ENCODE peak calls at places on chromosome 6, in nine cellular contexts. O is Right ventricle myocardium superior; M is NCI-H1694 treated with DMSO at 0.1 percent for 48 hours; R is frontal cortex; S is T-helper 2 cell; A is H54; E is NCI-H2171 treated with DMSO at 0.1 percent for 48 hours; N is 8988T; L is CD4-positive, CD25-positive, alpha-beta regulatory T cell. B is an unnamed sample.

GRCh38 chr6:46935687-46936086 is 13.9 kb upstream of the ADGRF5 start:
- DNase-seq in O (no peak), E (no peak), R (no peak), A (no peak), L (no peak), N (no peak), S (no peak), M (no peak), B (peak)

GRCh38 chr6:21885532-21886089 is 292.1 kb downstream of the SOX4 start:
- DNase-seq in E (peak), O (peak), R (no peak), M (no peak), L (no peak), A (peak), N (no peak), S (no peak), B (no peak)

GRCh38 chr6:150408842-150409241 is 40.0 kb downstream of the IYD start:
- DNase-seq in S (no peak), L (no peak), A (no peak), N (no peak), R (no peak), M (no peak), E (no peak), O (no peak), B (no peak)

GRCh38 chr6:126437225-126437624 is 97.3 kb downstream of the CENPW start:
- DNase-seq in N (no peak), M (no peak), O (no peak), L (no peak), A (no peak), R (no peak), E (no peak), S (no peak), B (no peak)

GRCh38 chr6:6474170-6474920 is 114.2 kb upstream of the LY86 start:
- DNase-seq in O (no peak), A (no peak), N (no peak), L (no peak), E (peak), S (no peak), M (no peak), R (no peak), B (no peak)

GRCh38 chr6:158852312-158853071 is 33.3 kb upstream of the EZR start:
- DNase-seq in S (peak), N (no peak), O (no peak), M (no peak), R (no peak), E (no peak), A (no peak), L (no peak), B (no peak)

GRCh38 chr6:33312361-33313104 is 1.3 kb downstream of the TAPBP start:
- DNase-seq in S (peak), N (peak), L (peak), M (peak), A (peak), R (peak), O (no peak), E (peak), B (no peak)

GRCh38 chr6:105204331-105204730 is 24.5 kb upstream of the POPDC3 start:
- DNase-seq in E (peak), O (no peak), R (no peak), A (no peak), S (no peak), M (no peak), L (no peak), N (no peak), B (no peak)

GRCh38 chr6:27862396-27863061 is 49.7 kb downstream of the OR2B2 start:
- DNase-seq in A (no peak), S (no peak), E (peak), N (no peak), R (no peak), M (no peak), L (no peak), O (no peak), B (no peak)

GRCh38 chr6:92922216-92922806 is 497.0 kb downstream of the EPHA7 start:
- DNase-seq in L (no peak), O (no peak), S (no peak), M (no peak), R (no peak), A (no peak), E (no peak), N (no peak), B (no peak)

GRCh38 chr6:43503443-43503842 is 6.7 kb downstream of the LRRC73 start:
- DNase-seq in S (no peak), R (no peak), M (no peak), N (no peak), A (no peak), E (no peak), L (no peak), O (no peak), B (no peak)

GRCh38 chr6:149160943-149161342 is 156.6 kb upstream of the TAB2 start:
- DNase-seq in O (no peak), A (no peak), L (no peak), M (no peak), N (no peak), R (no peak), E (no peak), S (no peak), B (no peak)

GRCh38 chr6:26028212-26028752 is 58.9 kb upstream of the HFE start:
- DNase-seq in N (no peak), O (no peak), L (no peak), E (no peak), R (no peak), S (no peak), A (no peak), M (no peak), B (no peak)

GRCh38 chr6:946546-946945 is 253.6 kb upstream of the EXOC2 start:
- DNase-seq in E (no peak), A (no peak), O (no peak), S (no peak), N (no peak), L (no peak), R (no peak), M (no peak), B (no peak)

GRCh38 chr6:44696686-44697085 is 309.2 kb downstream of the CDC5L start:
- DNase-seq in A (no peak), R (no peak), O (no peak), S (no peak), E (no peak), N (no peak), M (no peak), L (no peak), B (no peak)

GRCh38 chr6:130076512-130076911 is 58.1 kb downstream of the L3MBTL3 start:
- DNase-seq in M (no peak), N (no peak), O (no peak), E (no peak), R (no peak), A (no peak), L (peak), S (peak), B (no peak)

GRCh38 chr6:33655155-33655554 is 34.0 kb downstream of the ITPR3 start:
- DNase-seq in M (peak), O (no peak), L (no peak), R (no peak), E (peak), S (no peak), A (no peak), N (no peak), B (no peak)

GRCh38 chr6:12873706-12874105 is 157.1 kb downstream of the PHACTR1 start:
- DNase-seq in E (no peak), S (no peak), N (no peak), O (no peak), R (no peak), A (no peak), M (no peak), L (no peak), B (no peak)